ENCODE peak calls at places on chromosomes 7 and 10, in five cellular contexts. X is upper lobe of left lung; S is CD4-positive, alpha-beta T cell; I is fibroblast of villous mesenchyme; H is WTC11. V is an unnamed sample.
A peak's percentile ranks its signal among the peaks of the same experiment; 100 is the strongest.

GRCh38 chr7:156496491-156497264 is 143.9 kb upstream of the RNF32 start:
- DNase-seq in X (no peak), S (no peak), I (no peak), H (no peak), V (no peak)

GRCh38 chr10:92124524-92125168 is 166.2 kb downstream of the CPEB3 start:
- DNase-seq in X (no peak), S (no peak), I (peak; percentile 78), H (no peak), V (no peak)

GRCh38 chr7:93194368-93194767 is 31.9 kb downstream of the HEPACAM2 start:
- DNase-seq in X (no peak), S (no peak), I (no peak), H (no peak), V (no peak)

GRCh38 chr7:30222519-30223213 is 61.7 kb upstream of the ZNRF2 start:
- DNase-seq in X (no peak), S (no peak), I (no peak), H (no peak), V (no peak)

GRCh38 chr10:64477791-64478190 is 956.6 kb downstream of the REEP3 start:
- DNase-seq in X (no peak), S (no peak), I (no peak), H (no peak), V (no peak)

GRCh38 chr7:47449810-47450586 is 131.9 kb downstream of the TNS3 start:
- DNase-seq in X (no peak), S (no peak), I (peak; percentile 95), H (no peak), V (no peak)

GRCh38 chr7:135661311-135662122 is 797 bp upstream of the STMP1 start:
- DNase-seq in X (peak; percentile 23), S (no peak), I (no peak), H (no peak), V (no peak)

GRCh38 chr7:108094933-108095710 is 35.0 kb downstream of the LAMB4 start:
- DNase-seq in X (no peak), S (no peak), I (peak; percentile 96), H (no peak), V (no peak)

GRCh38 chr10:133215586-133215985 is 14.4 kb upstream of the UTF1 start:
- DNase-seq in X (peak; percentile 78), S (no peak), I (no peak), H (no peak), V (no peak)

GRCh38 chr10:93579089-93579488 is 12.6 kb downstream of the FFAR4 start:
- DNase-seq in X (no peak), S (no peak), I (no peak), H (no peak), V (no peak)

GRCh38 chr10:69786791-69787190 is 14.9 kb upstream of the COL13A1 start:
- DNase-seq in X (no peak), S (no peak), I (peak; percentile 59), H (no peak), V (no peak)
- TF ChIP-seq CTCF in X (no peak), S (no peak), I (peak; percentile 62), H (no peak), V (no peak)

DNA sequence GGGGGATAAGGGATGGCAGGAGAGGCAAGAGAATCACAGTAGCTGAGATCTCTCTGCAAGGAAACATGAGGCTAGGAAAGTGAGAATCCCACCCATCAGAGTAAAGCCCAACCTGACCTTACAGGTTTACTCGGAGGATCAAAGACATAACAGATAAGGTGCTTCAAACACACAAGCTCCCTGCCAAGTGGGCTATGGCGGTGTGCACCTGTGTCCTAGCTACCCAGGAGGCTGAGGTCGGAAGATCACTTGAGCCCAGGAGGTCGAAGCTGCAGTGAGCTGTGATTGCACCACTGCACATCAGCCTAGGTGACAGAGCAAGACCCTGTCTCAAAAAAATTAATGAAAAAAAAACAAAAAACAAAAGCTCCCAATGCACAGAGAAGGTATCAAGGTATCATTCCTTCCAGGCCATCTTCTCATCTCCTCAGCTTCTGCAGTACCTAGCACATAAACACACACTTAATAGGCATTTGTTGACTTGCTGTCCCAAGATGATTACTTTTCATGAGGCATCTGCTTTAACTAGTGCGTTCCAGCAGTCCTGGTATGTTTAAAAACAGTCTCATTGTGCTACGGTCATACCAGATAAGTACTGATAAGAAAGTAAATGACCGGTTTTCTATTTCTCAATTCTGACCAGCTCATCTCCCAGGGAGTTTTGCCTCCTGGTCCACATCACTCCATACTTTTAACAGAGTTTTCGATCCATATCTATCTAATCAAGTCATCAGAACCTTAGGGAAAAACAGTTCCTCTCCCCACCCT is 13.3 kb downstream of the GNA12 start:
- DNase-seq in X (no peak), S (no peak), I (peak; percentile 88), H (no peak), V (no peak)
- TF ChIP-seq CTCF in X (no peak), S (no peak), I (no peak), H (no peak), V (no peak)

DNA sequence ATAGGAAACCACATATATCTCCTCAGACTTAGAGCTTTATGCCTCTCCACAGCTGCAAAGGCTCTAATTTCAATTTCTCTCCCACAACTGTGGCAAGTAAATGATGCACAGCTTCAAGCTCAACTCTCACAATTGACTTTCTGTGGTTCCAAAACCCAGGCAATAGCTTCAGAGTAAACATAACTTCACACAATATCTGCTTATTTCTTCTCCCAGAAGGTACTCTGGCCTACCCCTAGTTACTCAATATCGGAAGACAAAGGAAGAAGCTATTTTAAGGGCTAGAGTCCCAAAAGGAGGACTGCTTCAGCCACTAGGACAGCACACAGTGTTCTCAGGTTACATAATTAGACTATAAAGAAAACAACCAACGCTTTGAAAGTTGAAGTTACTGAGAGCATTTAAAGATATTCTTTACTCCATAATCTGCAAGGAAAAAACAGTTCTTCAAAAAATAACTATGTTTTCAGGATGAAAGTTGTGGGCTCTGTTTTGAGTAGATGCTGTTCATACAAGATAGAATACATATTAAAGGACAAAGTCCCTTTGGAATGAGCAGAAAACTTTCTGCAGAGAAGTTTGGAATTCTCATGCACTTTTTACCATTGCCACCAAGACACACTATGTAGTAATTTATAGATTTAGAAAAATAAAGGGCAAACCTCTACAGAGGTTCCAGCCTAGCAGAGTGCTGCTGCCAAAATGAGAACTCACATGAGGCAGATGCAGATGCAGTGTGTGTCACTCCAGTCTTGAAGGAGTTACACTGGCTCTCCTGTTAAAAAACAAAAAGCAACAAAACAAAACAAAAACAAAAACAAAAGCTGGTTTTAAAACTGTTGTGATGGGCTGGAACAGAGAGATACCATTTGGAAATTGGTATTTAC is 81.8 kb downstream of the NT5C2 start:
- DNase-seq in X (no peak), S (no peak), I (peak; percentile 70), H (no peak), V (no peak)
- TF ChIP-seq CTCF in X (no peak), S (no peak), I (no peak), H (no peak), V (no peak)

DNA sequence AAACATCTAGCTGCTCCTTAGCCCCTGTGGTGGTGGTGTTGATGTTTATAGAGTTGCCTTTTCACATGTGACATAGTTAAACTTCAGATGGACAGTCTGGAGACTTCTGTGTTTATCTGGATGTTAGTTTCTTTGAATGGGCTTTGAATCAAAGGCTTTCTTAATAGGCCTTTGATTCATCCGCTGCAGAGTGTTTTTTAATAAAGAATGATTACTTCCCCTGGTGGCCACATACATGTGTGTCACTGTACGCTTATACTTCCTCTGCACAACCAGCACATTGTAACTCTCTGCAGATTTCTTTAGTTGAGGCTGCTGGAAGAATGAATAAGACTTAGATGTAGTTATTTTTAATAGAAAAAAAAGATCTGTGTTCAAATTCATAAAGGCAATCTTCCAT is 221.1 kb downstream of the DYNC1I1 start:
- DNase-seq in X (no peak), S (no peak), I (no peak), H (no peak), V (no peak)
- TF ChIP-seq CTCF in X (no peak), S (no peak), I (no peak), H (no peak), V (no peak)

GRCh38 chr7:11212080-11212711 is 238.5 kb downstream of the PHF14 start:
- DNase-seq in X (no peak), S (peak; percentile 22), I (peak; percentile 76), H (peak; percentile 53), V (no peak)
- TF ChIP-seq CTCF in X (peak; percentile 79), S (peak; percentile 90), I (peak; percentile 84), H (peak; percentile 77), V (peak; percentile 49)

GRCh38 chr7:38178695-38179344 is 775 bp downstream of the STARD3NL start:
- DNase-seq in X (no peak), S (no peak), I (peak; percentile 47), H (no peak), V (no peak)

GRCh38 chr7:38181111-38181510 is 3.1 kb downstream of the STARD3NL start:
- DNase-seq in X (no peak), S (no peak), I (no peak), H (no peak), V (no peak)

GRCh38 chr7:38177621-38178003 is 433 bp upstream of the STARD3NL start:
- DNase-seq in X (no peak), S (no peak), I (no peak), H (no peak), V (no peak)

GRCh38 chr7:38179719-38180333 is 1.8 kb downstream of the STARD3NL start:
- DNase-seq in X (no peak), S (no peak), I (peak; percentile 55), H (no peak), V (no peak)

DNA sequence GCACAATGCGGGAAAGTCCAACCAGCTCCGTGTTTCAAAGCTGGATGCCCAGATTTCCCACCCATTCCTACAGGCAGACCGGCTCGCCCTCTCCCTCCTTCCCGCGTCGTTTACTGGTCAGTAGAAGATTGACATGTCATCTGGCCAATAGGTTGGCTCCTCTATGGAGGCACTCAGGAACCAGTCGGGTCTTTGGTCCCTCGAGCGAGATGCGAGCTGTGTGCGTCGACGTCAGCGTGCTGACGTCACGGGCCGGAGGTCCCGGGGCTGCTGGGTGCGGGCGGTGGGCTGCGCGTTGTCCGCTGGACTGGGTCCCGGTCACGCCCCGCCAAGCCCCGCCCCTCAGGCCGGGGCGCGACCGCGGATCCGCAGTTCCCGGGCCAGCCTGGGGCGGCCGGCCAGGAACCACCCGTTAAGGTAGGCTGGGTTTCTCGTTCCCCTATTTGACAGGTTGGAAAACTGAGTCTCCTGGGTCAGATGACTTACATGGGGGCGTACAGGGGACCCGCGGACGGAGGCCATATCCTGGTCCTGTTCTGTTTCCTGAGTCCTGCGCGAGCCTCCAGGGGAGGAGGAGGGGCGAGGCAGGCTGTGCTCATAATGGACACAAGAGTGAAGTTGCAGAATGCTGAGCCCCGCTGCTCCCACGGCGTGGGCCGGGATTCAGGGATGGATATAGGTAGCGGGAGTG is at the start of gene STARD3NL:
- DNase-seq in X (peak; percentile 98), S (peak; percentile 78), I (peak; percentile 100), H (peak; percentile 94), V (peak; percentile 81)
- TF ChIP-seq CTCF in X (peak; percentile 12), S (no peak), I (no peak), H (no peak), V (no peak)

DNA sequence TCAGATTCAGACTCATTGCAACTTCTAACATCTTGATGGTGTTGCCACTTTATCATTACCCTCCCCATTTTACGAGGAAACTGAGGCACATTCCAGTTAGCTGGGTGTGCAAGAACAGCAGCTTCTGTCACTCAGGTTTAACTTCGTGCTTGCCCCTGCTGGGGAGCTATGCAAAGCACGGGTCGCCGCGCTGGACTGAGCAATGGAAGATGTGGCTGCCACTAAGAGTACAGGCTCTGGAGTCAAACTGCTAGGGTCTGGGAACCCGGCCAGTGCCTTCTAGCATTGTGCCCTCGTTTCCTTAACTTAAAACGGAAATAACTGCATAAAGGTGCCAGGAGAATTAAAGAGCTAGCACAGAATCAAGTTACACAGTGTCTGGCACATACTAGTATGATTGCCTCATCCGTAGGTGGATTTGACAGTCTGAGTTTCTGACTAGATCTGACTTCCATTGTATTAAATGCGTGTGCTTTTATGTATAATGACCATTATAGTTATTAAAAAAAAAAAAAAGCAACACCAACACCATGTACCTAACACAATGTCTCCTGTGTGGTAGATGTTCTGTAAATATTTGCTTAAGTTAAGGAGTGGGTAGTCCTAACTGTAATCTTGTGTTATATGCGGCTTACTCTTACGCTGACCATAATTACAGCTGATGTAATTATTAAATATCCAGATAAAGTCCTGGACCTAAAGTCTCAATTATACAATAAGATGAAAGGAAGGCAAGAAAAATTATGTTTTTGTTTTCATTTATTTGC is 842 bp downstream of the ZNF22 start:
- DNase-seq in X (no peak), S (peak; percentile 35), I (peak; percentile 70), H (no peak), V (peak; percentile 27)
- TF ChIP-seq CTCF in X (no peak), S (peak; percentile 8), I (peak; percentile 35), H (no peak), V (no peak)